ENCODE peak calls at places on chromosomes 3 and 15, in seven cellular contexts. One of them, this sample, is unnamed.

GRCh38 chr3:10149222-10149621 is 7.6 kb downstream of the VHL start:
- DNase-seq in HCT116: no peak
- DNase-seq in amniotic stem cell: no peak
- DNase-seq in stimulated activated CD8-positive, alpha-beta memory T cell treated with anti-CD3 and anti-CD28 coated beads, Interleukin-12 subunit alpha, Interleukin-12 subunit beta, amount 100 ng/mL, for 1 hour: no peak
- DNase-seq in NCI-H748 treated with DMSO at 0.1 percent for 48 hours: no peak
- DNase-seq in HuH-7.5: no peak
- DNase-seq in glomerular endothelial cell: no peak
- DNase-seq in this sample: no peak

GRCh38 chr3:180909369-180910127 is 2.9 kb upstream of the FXR1 start:
- DNase-seq in stimulated activated CD8-positive, alpha-beta memory T cell treated with anti-CD3 and anti-CD28 coated beads, Interleukin-12 subunit alpha, Interleukin-12 subunit beta, amount 100 ng/mL, for 1 hour: no peak
- DNase-seq in HCT116: no peak
- DNase-seq in NCI-H748 treated with DMSO at 0.1 percent for 48 hours: no peak
- DNase-seq in glomerular endothelial cell: no peak
- DNase-seq in HuH-7.5: no peak
- DNase-seq in amniotic stem cell: no peak
- DNase-seq in this sample: no peak

GRCh38 chr3:123090700-123091585 is 24.1 kb downstream of the PDIA5 start:
- DNase-seq in HuH-7.5: no peak
- DNase-seq in glomerular endothelial cell: no peak
- DNase-seq in amniotic stem cell: no peak
- DNase-seq in stimulated activated CD8-positive, alpha-beta memory T cell treated with anti-CD3 and anti-CD28 coated beads, Interleukin-12 subunit alpha, Interleukin-12 subunit beta, amount 100 ng/mL, for 1 hour: no peak
- DNase-seq in HCT116: no peak
- DNase-seq in NCI-H748 treated with DMSO at 0.1 percent for 48 hours: peak
- DNase-seq in this sample: peak

GRCh38 chr3:110031975-110032374 is 694.6 kb upstream of the DPPA4 start:
- DNase-seq in amniotic stem cell: no peak
- DNase-seq in HCT116: no peak
- DNase-seq in NCI-H748 treated with DMSO at 0.1 percent for 48 hours: no peak
- DNase-seq in glomerular endothelial cell: no peak
- DNase-seq in stimulated activated CD8-positive, alpha-beta memory T cell treated with anti-CD3 and anti-CD28 coated beads, Interleukin-12 subunit alpha, Interleukin-12 subunit beta, amount 100 ng/mL, for 1 hour: no peak
- DNase-seq in HuH-7.5: no peak
- DNase-seq in this sample: no peak

GRCh38 chr3:40516201-40516600 is 8.6 kb upstream of the ZNF621 start:
- DNase-seq in NCI-H748 treated with DMSO at 0.1 percent for 48 hours: no peak
- DNase-seq in HCT116: no peak
- DNase-seq in glomerular endothelial cell: no peak
- DNase-seq in amniotic stem cell: no peak
- DNase-seq in stimulated activated CD8-positive, alpha-beta memory T cell treated with anti-CD3 and anti-CD28 coated beads, Interleukin-12 subunit alpha, Interleukin-12 subunit beta, amount 100 ng/mL, for 1 hour: no peak
- DNase-seq in HuH-7.5: no peak
- DNase-seq in this sample: no peak

GRCh38 chr3:196232154-196232881 is 16.0 kb downstream of the SLC51A start:
- DNase-seq in HuH-7.5: no peak
- DNase-seq in HCT116: no peak
- DNase-seq in stimulated activated CD8-positive, alpha-beta memory T cell treated with anti-CD3 and anti-CD28 coated beads, Interleukin-12 subunit alpha, Interleukin-12 subunit beta, amount 100 ng/mL, for 1 hour: no peak
- DNase-seq in amniotic stem cell: no peak
- DNase-seq in glomerular endothelial cell: no peak
- DNase-seq in NCI-H748 treated with DMSO at 0.1 percent for 48 hours: no peak
- DNase-seq in this sample: no peak

GRCh38 chr3:177193706-177194268 is 3.5 kb downstream of the TBL1XR1 start:
- DNase-seq in stimulated activated CD8-positive, alpha-beta memory T cell treated with anti-CD3 and anti-CD28 coated beads, Interleukin-12 subunit alpha, Interleukin-12 subunit beta, amount 100 ng/mL, for 1 hour: no peak
- DNase-seq in NCI-H748 treated with DMSO at 0.1 percent for 48 hours: no peak
- DNase-seq in HuH-7.5: no peak
- DNase-seq in amniotic stem cell: no peak
- DNase-seq in glomerular endothelial cell: no peak
- DNase-seq in HCT116: no peak
- DNase-seq in this sample: peak

GRCh38 chr3:126634803-126635202 is 20.1 kb downstream of the TXNRD3 start:
- DNase-seq in NCI-H748 treated with DMSO at 0.1 percent for 48 hours: no peak
- DNase-seq in HCT116: no peak
- DNase-seq in amniotic stem cell: no peak
- DNase-seq in glomerular endothelial cell: no peak
- DNase-seq in HuH-7.5: no peak
- DNase-seq in stimulated activated CD8-positive, alpha-beta memory T cell treated with anti-CD3 and anti-CD28 coated beads, Interleukin-12 subunit alpha, Interleukin-12 subunit beta, amount 100 ng/mL, for 1 hour: no peak
- DNase-seq in this sample: no peak

GRCh38 chr3:18645603-18646002 is 220.5 kb upstream of the SATB1 start:
- DNase-seq in glomerular endothelial cell: no peak
- DNase-seq in stimulated activated CD8-positive, alpha-beta memory T cell treated with anti-CD3 and anti-CD28 coated beads, Interleukin-12 subunit alpha, Interleukin-12 subunit beta, amount 100 ng/mL, for 1 hour: no peak
- DNase-seq in amniotic stem cell: no peak
- DNase-seq in NCI-H748 treated with DMSO at 0.1 percent for 48 hours: no peak
- DNase-seq in HCT116: no peak
- DNase-seq in HuH-7.5: no peak
- DNase-seq in this sample: no peak

GRCh38 chr15:88378259-88378658 is 88.9 kb downstream of the MRPL46 start:
- DNase-seq in stimulated activated CD8-positive, alpha-beta memory T cell treated with anti-CD3 and anti-CD28 coated beads, Interleukin-12 subunit alpha, Interleukin-12 subunit beta, amount 100 ng/mL, for 1 hour: no peak
- DNase-seq in glomerular endothelial cell: no peak
- DNase-seq in HuH-7.5: no peak
- DNase-seq in NCI-H748 treated with DMSO at 0.1 percent for 48 hours: no peak
- DNase-seq in amniotic stem cell: no peak
- DNase-seq in HCT116: no peak
- DNase-seq in this sample: no peak

GRCh38 chr3:27630892-27631291 is 91.2 kb downstream of the EOMES start:
- DNase-seq in amniotic stem cell: no peak
- DNase-seq in stimulated activated CD8-positive, alpha-beta memory T cell treated with anti-CD3 and anti-CD28 coated beads, Interleukin-12 subunit alpha, Interleukin-12 subunit beta, amount 100 ng/mL, for 1 hour: no peak
- DNase-seq in NCI-H748 treated with DMSO at 0.1 percent for 48 hours: no peak
- DNase-seq in HuH-7.5: no peak
- DNase-seq in glomerular endothelial cell: no peak
- DNase-seq in HCT116: no peak
- DNase-seq in this sample: no peak

GRCh38 chr15:51024735-51025453 is 69.8 kb downstream of the TNFAIP8L3 start:
- DNase-seq in HuH-7.5: no peak
- DNase-seq in glomerular endothelial cell: no peak
- DNase-seq in NCI-H748 treated with DMSO at 0.1 percent for 48 hours: no peak
- DNase-seq in HCT116: no peak
- DNase-seq in stimulated activated CD8-positive, alpha-beta memory T cell treated with anti-CD3 and anti-CD28 coated beads, Interleukin-12 subunit alpha, Interleukin-12 subunit beta, amount 100 ng/mL, for 1 hour: no peak
- DNase-seq in amniotic stem cell: no peak
- DNase-seq in this sample: no peak

GRCh38 chr15:76147906-76148553 is 88.2 kb downstream of the TMEM266 start:
- DNase-seq in HCT116: peak
- DNase-seq in stimulated activated CD8-positive, alpha-beta memory T cell treated with anti-CD3 and anti-CD28 coated beads, Interleukin-12 subunit alpha, Interleukin-12 subunit beta, amount 100 ng/mL, for 1 hour: peak
- DNase-seq in glomerular endothelial cell: no peak
- DNase-seq in NCI-H748 treated with DMSO at 0.1 percent for 48 hours: no peak
- DNase-seq in HuH-7.5: peak
- DNase-seq in amniotic stem cell: no peak
- DNase-seq in this sample: peak